ENCODE peak calls at places on chromosomes 16 and 17, in seven cellular contexts. G is NCI-H226; O is NCI-H2107; W is smooth muscle cell of the brain vasculature; F is RCC 7860; Z is right cardiac atrium; K is activated CD4-positive, alpha-beta T cell treated with anti-CD3 and anti-CD28 coated beads, Interleukin-2, amount 50 U/mL, for 1 hour. J is an unnamed sample.

GRCh38 chr16:4306439-4307214 is 9.2 kb upstream of the GLIS2 start:
- DNase-seq in F (no peak), O (peak; percentile 61), G (no peak), W (no peak), K (peak; percentile 52), Z (no peak), J (no peak)

GRCh38 chr17:62004388-62004787 is 60.7 kb downstream of the MED13 start:
- DNase-seq in W (no peak), G (no peak), Z (no peak), O (no peak), K (no peak), F (no peak), J (no peak)

GRCh38 chr17:76529643-76530488 is 7.6 kb downstream of the CYGB start:
- DNase-seq in F (no peak), K (no peak), G (no peak), Z (peak; percentile 96), O (no peak), W (peak; percentile 91), J (peak; percentile 93)

GRCh38 chr17:40443196-40443987 is at the start of gene IGFBP4:
- DNase-seq in F (no peak), W (no peak), O (peak; percentile 22), Z (peak; percentile 87), K (peak; percentile 66), G (peak; percentile 74), J (no peak)

GRCh38 chr17:60170835-60171752 is 21.3 kb downstream of the CA4 start:
- DNase-seq in K (no peak), Z (no peak), W (no peak), O (peak; percentile 10), G (no peak), F (no peak), J (no peak)

GRCh38 chr17:48028736-48029135 is 8.9 kb downstream of the COPZ2 start:
- DNase-seq in F (no peak), Z (no peak), O (no peak), K (no peak), G (no peak), W (no peak), J (peak; percentile 20)

GRCh38 chr16:79964104-79964503 is 363.6 kb upstream of the MAF start:
- DNase-seq in K (no peak), W (no peak), Z (no peak), O (no peak), G (no peak), F (no peak), J (no peak)

GRCh38 chr16:88376053-88376834 is 6.5 kb upstream of the ZNF469 start:
- DNase-seq in G (no peak), F (no peak), Z (peak; percentile 15), O (no peak), W (no peak), K (no peak), J (no peak)

GRCh38 chr17:40018211-40019121 is 3.2 kb downstream of the CSF3 start:
- DNase-seq in F (no peak), Z (peak; percentile 70), O (no peak), K (no peak), G (no peak), W (no peak), J (no peak)

GRCh38 chr17:50605434-50605833 is 29.2 kb upstream of the ABCC3 start:
- DNase-seq in Z (no peak), F (no peak), K (no peak), W (no peak), O (no peak), G (no peak), J (no peak)

GRCh38 chr16:65817799-65818198 is 548.7 kb upstream of the CDH5 start:
- DNase-seq in O (no peak), W (no peak), K (no peak), F (no peak), Z (no peak), G (no peak), J (no peak)